ENCODE peak calls at places on chromosomes 7 and 10, in seven cellular contexts. U is heart left ventricle, L is NT2/D1, J is upper lobe of right lung, V is IMR-90, Q is Panc1, K is ovary. B is an unnamed sample. For H3K36me3, the result is how much of the 10 kb centered on the place peaks cover.

GRCh38 chr10:4006848-4007247 is 221.8 kb upstream of the KLF6 start:
- DNase-seq in J (no peak), Q (no peak), L (no peak), K (no peak), V (peak), U (no peak), B (no peak)

GRCh38 chr7:99139031-99139430 is 4.9 kb downstream of the SMURF1 start:
- DNase-seq in L (no peak), J (no peak), K (no peak), U (no peak), V (peak), Q (no peak), B (no peak)

GRCh38 chr7:124031919-124032318 is 948 bp downstream of the TMEM229A start:
- DNase-seq in J (no peak), L (peak), Q (no peak), K (peak), U (no peak), V (no peak), B (no peak)

GRCh38 chr10:93576888-93577287 is 10.4 kb downstream of the FFAR4 start:
- DNase-seq in L (no peak), Q (peak), J (no peak), K (no peak), U (no peak), V (no peak), B (no peak)

GRCh38 chr10:24318517-24318916 is 109.6 kb downstream of the KIAA1217 start:
- DNase-seq in L (no peak), Q (no peak), J (no peak), V (peak), K (no peak), U (no peak), B (no peak)

GRCh38 chr10:4131407-4132215 is 346.6 kb upstream of the KLF6 start:
- DNase-seq in V (peak), K (no peak), L (no peak), Q (no peak), U (no peak), J (no peak), B (no peak)

GRCh38 chr10:11776080-11776479 is 33.9 kb downstream of the ECHDC3 start:
- DNase-seq in L (no peak), U (no peak), J (no peak), K (no peak), V (peak), Q (no peak), B (no peak)

GRCh38 chr7:91940171-91940570 is 491 bp upstream of the AKAP9 start:
- DNase-seq in J (no peak), U (peak), V (no peak), K (peak), L (no peak), Q (no peak), B (no peak)

GRCh38 chr7:79272938-79273337 is 180.5 kb downstream of the MAGI2 start:
- DNase-seq in L (no peak), V (peak), Q (no peak), J (no peak), U (no peak), K (no peak), B (no peak)

GRCh38 chr10:26799342-26799741 is 61.4 kb downstream of the ABI1 start:
- DNase-seq in K (no peak), V (no peak), U (no peak), L (no peak), Q (no peak), J (no peak), B (no peak)

GRCh38 chr10:12727832-12728215 is 273.7 kb downstream of the CCDC3 start:
- DNase-seq in U (no peak), V (no peak), K (peak), J (no peak), Q (no peak), L (no peak), B (no peak)

GRCh38 chr7:26664735-26665420 is 199.5 kb downstream of the SKAP2 start:
- DNase-seq in U (no peak), K (no peak), L (no peak), Q (no peak), J (no peak), V (peak), B (no peak)

GRCh38 chr7:33581239-33581638 is 324.1 kb upstream of the BMPER start:
- DNase-seq in U (no peak), K (no peak), L (no peak), J (no peak), V (no peak), Q (no peak), B (no peak)

GRCh38 chr7:112550468-112551060 is 69.8 kb downstream of the LSMEM1 start:
- DNase-seq in K (no peak), Q (peak), U (no peak), L (peak), V (peak), J (no peak), B (no peak)

GRCh38 chr10:118246340-118247247 is 95.5 kb downstream of the FAM204A start:
- DNase-seq in Q (no peak), V (no peak), J (no peak), U (no peak), L (no peak), K (no peak), B (no peak)

GRCh38 chr7:44210107-44210506 is 9.3 kb downstream of the YKT6 start:
- DNase-seq in L (no peak), V (no peak), J (peak), K (no peak), Q (no peak), U (no peak), B (no peak)
- H3K36me3 ChIP-seq in L (half or more), V (half or more), J (half or more), K (under half), Q (under half), U (half or more), B (under half)

GRCh38 chr7:76342222-76342621 is 16.6 kb downstream of the YWHAG start:
- DNase-seq in L (no peak), V (no peak), Q (no peak), U (no peak), J (no peak), K (no peak), B (no peak)

GRCh38 chr7:76343931-76344321 is 14.9 kb downstream of the YWHAG start:
- DNase-seq in V (no peak), Q (no peak), K (no peak), J (no peak), U (no peak), L (no peak), B (no peak)

GRCh38 chr7:76340617-76341131 is 18.1 kb downstream of the YWHAG start:
- DNase-seq in Q (no peak), J (no peak), U (no peak), V (peak), K (no peak), L (no peak), B (no peak)

GRCh38 chr7:76346097-76346496 is 12.7 kb downstream of the YWHAG start:
- DNase-seq in Q (no peak), U (no peak), V (no peak), J (no peak), K (no peak), L (no peak), B (no peak)

GRCh38 chr7:76343294-76343930 is 15.4 kb downstream of the YWHAG start:
- DNase-seq in V (peak), J (no peak), K (no peak), Q (no peak), L (no peak), U (no peak), B (no peak)
- H3K36me3 ChIP-seq in V (under half), J (under half), K (under half), Q (under half), L (half or more), U (half or more), B (under half)

GRCh38 chr10:95613330-95613729 is 43.2 kb downstream of the ALDH18A1 start:
- DNase-seq in J (no peak), U (no peak), L (no peak), K (no peak), V (no peak), Q (no peak), B (no peak)

GRCh38 chr10:95618101-95618500 is 38.4 kb downstream of the ALDH18A1 start:
- DNase-seq in J (no peak), K (no peak), U (no peak), V (no peak), Q (no peak), L (no peak), B (no peak)
- H3K36me3 ChIP-seq in J (half or more), K (under half), U (half or more), V (half or more), Q (under half), L (half or more), B (under half)

GRCh38 chr10:6226216-6226615 is 23.5 kb downstream of the PFKFB3 start:
- DNase-seq in L (no peak), J (no peak), V (no peak), K (no peak), U (no peak), Q (no peak), B (no peak)

GRCh38 chr10:6228010-6228511 is 25.3 kb downstream of the PFKFB3 start:
- DNase-seq in K (no peak), Q (no peak), J (no peak), L (no peak), U (peak), V (peak), B (no peak)

GRCh38 chr10:6229290-6229689 is 26.6 kb downstream of the PFKFB3 start:
- DNase-seq in L (no peak), V (no peak), Q (no peak), K (no peak), J (no peak), U (no peak), B (no peak)

GRCh38 chr10:6228647-6229046 is 25.9 kb downstream of the PFKFB3 start:
- DNase-seq in Q (no peak), V (no peak), U (no peak), L (no peak), K (no peak), J (no peak), B (no peak)

GRCh38 chr10:6227346-6227745 is 24.6 kb downstream of the PFKFB3 start:
- DNase-seq in J (no peak), U (no peak), L (no peak), Q (no peak), V (no peak), K (no peak), B (no peak)
- H3K36me3 ChIP-seq in J (half or more), U (half or more), L (half or more), Q (under half), V (half or more), K (under half), B (under half)

GRCh38 chr7:50387351-50387750 is 62.8 kb downstream of the FIGNL1 start:
- DNase-seq in Q (no peak), V (no peak), K (no peak), U (no peak), J (no peak), L (no peak), B (no peak)
- H3K36me3 ChIP-seq in Q (under half), V (under half), K (under half), U (half or more), J (under half), L (under half), B (under half)

GRCh38 chr7:66899552-66900280 is 21.3 kb upstream of the TMEM248 start:
- DNase-seq in V (no peak), L (no peak), U (no peak), J (no peak), K (no peak), Q (no peak), B (no peak)
- H3K36me3 ChIP-seq in V (under half), L (under half), U (under half), J (under half), K (under half), Q (under half), B (under half)

GRCh38 chr10:6222755-6223154 is 20.0 kb downstream of the PFKFB3 start:
- DNase-seq in K (no peak), V (no peak), J (no peak), L (no peak), U (no peak), Q (no peak), B (no peak)

GRCh38 chr10:6223981-6224380 is 21.2 kb downstream of the PFKFB3 start:
- DNase-seq in J (no peak), V (no peak), U (no peak), L (no peak), K (no peak), Q (no peak), B (no peak)

GRCh38 chr10:6221971-6222751 is 19.4 kb downstream of the PFKFB3 start:
- DNase-seq in U (no peak), J (no peak), Q (no peak), K (no peak), V (peak), L (no peak), B (no peak)

GRCh38 chr10:6225263-6225814 is 22.6 kb downstream of the PFKFB3 start:
- DNase-seq in J (no peak), Q (no peak), U (no peak), V (no peak), L (no peak), K (no peak), B (no peak)

DNA sequence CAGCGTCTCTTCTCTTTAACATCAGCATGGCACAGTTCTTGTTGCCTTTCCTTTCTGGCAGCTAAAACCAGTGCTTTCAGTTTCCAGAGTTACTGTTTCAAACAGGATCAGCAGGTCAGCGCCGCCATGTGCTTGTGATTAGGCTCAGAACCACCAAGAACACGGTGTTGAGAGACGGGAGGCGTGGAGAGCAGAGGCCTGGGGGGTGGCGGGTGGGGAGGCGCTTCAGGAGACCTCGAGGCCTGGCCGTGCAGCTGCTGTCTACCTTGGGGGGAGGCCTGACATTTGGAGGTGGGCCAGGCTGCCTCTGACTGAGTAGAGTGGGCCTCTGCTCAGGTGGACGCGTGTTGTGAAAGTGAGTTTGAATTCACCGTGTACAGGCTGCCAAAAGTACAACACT is 22.0 kb downstream of the PFKFB3 start:
- DNase-seq in V (no peak), L (no peak), U (no peak), K (no peak), J (no peak), Q (no peak), B (no peak)
- H3K36me3 ChIP-seq in V (half or more), L (half or more), U (half or more), K (under half), J (half or more), Q (under half), B (half or more)

GRCh38 chr7:151469281-151469680 is 29.3 kb upstream of the CRYGN start:
- DNase-seq in U (no peak), L (no peak), K (no peak), J (no peak), Q (no peak), V (no peak), B (no peak)
- H3K36me3 ChIP-seq in U (half or more), L (half or more), K (under half), J (half or more), Q (under half), V (under half), B (under half)

GRCh38 chr10:7752251-7752650 is 35.5 kb downstream of the KIN start:
- DNase-seq in U (no peak), Q (no peak), K (no peak), V (no peak), L (no peak), J (no peak), B (no peak)
- H3K36me3 ChIP-seq in U (half or more), Q (under half), K (under half), V (under half), L (under half), J (half or more), B (under half)